ENCODE peak calls at places on chromosomes 12 and 14, in seven cellular contexts. I is CD4-positive, alpha-beta T cell; C is psoas muscle; G is caudate nucleus; W is CD8-positive, alpha-beta memory T cell; X is ovary; M is body of pancreas. H is an unnamed sample.

GRCh38 chr12:87406926-87407325 is 622.3 kb downstream of the C12orf50 start:
- DNase-seq in I (no peak), X (no peak), M (no peak), G (no peak), W (no peak), C (no peak), H (no peak)

GRCh38 chr12:89064780-89065179 is 287.5 kb downstream of the DUSP6 start:
- DNase-seq in C (no peak), X (no peak), W (no peak), G (no peak), I (no peak), M (no peak), H (no peak)

GRCh38 chr12:74689071-74689655 is 151.5 kb downstream of the ATXN7L3B start:
- DNase-seq in I (no peak), W (no peak), M (no peak), C (no peak), X (no peak), G (no peak), H (no peak)

GRCh38 chr14:83300454-83301064 is 1766.9 kb upstream of the SEL1L start:
- DNase-seq in C (no peak), X (no peak), G (no peak), I (no peak), W (no peak), M (no peak), H (no peak)

GRCh38 chr14:28751467-28752058 is 15.0 kb upstream of the FOXG1 start:
- DNase-seq in I (no peak), X (no peak), W (no peak), M (peak; percentile 49), G (no peak), C (no peak), H (no peak)

GRCh38 chr12:8483081-8483479 is 27.3 kb downstream of the CLEC6A start:
- DNase-seq in M (no peak), G (no peak), X (no peak), I (no peak), W (no peak), C (no peak), H (no peak)

GRCh38 chr12:95918194-95918993 is 24.0 kb downstream of the CCDC38 start:
- DNase-seq in X (no peak), I (peak; percentile 22), W (no peak), M (peak; percentile 65), G (no peak), C (no peak), H (no peak)

GRCh38 chr12:66548338-66549049 is 130.4 kb downstream of the GRIP1 start:
- DNase-seq in W (no peak), G (no peak), X (no peak), I (no peak), C (no peak), M (no peak), H (no peak)

GRCh38 chr14:49893309-49894213 is 679 bp downstream of the ARF6 start:
- DNase-seq in I (peak; percentile 66), X (peak; percentile 53), M (peak; percentile 61), G (peak; percentile 50), C (peak; percentile 67), W (peak; percentile 66), H (peak; percentile 52)

GRCh38 chr12:52139579-52140062 is 52.2 kb downstream of the KRT80 start:
- DNase-seq in I (no peak), M (peak; percentile 62), X (no peak), C (no peak), G (no peak), W (no peak), H (no peak)

GRCh38 chr12:123886258-123886657 is 86.4 kb downstream of the CCDC92 start:
- DNase-seq in I (no peak), C (no peak), M (no peak), G (no peak), W (no peak), X (no peak), H (no peak)

GRCh38 chr14:20658246-20658645 is 16.8 kb upstream of the OR6S1 start:
- DNase-seq in C (no peak), W (no peak), M (no peak), X (no peak), G (no peak), I (no peak), H (no peak)

GRCh38 chr12:116389990-116390655 is 112.6 kb upstream of the MED13L start:
- DNase-seq in G (no peak), C (no peak), I (no peak), X (no peak), W (no peak), M (peak; percentile 40), H (no peak)

GRCh38 chr12:8226355-8226754 is 1.1 kb downstream of the FAM90A1 start:
- DNase-seq in C (no peak), G (no peak), X (no peak), M (no peak), W (no peak), I (no peak), H (no peak)

GRCh38 chr14:61491224-61491623 is 169.8 kb downstream of the PRKCH start:
- DNase-seq in W (no peak), G (no peak), I (no peak), X (no peak), C (no peak), M (no peak), H (no peak)

GRCh38 chr12:71521125-71521524 is 81.5 kb downstream of the LGR5 start:
- DNase-seq in X (no peak), G (no peak), I (no peak), W (no peak), C (no peak), M (no peak), H (no peak)

GRCh38 chr12:131189781-131190180 is 236.1 kb downstream of the ADGRD1 start:
- DNase-seq in I (no peak), X (no peak), G (no peak), C (no peak), W (no peak), M (no peak), H (no peak)

GRCh38 chr14:80940146-80940545 is 1.4 kb downstream of the CEP128 start:
- DNase-seq in I (no peak), G (no peak), X (no peak), W (no peak), C (no peak), M (no peak), H (no peak)

GRCh38 chr14:22854963-22855724 is 16.4 kb upstream of the LRP10 start:
- DNase-seq in X (no peak), W (no peak), M (no peak), G (no peak), I (no peak), C (no peak), H (no peak)

GRCh38 chr12:53201639-53202038 is 5.4 kb downstream of the ITGB7 start:
- DNase-seq in G (no peak), C (no peak), M (no peak), I (no peak), X (no peak), W (no peak), H (no peak)

GRCh38 chr12:123032736-123033391 is 52.4 kb downstream of the ARL6IP4 start:
- DNase-seq in C (no peak), G (no peak), W (no peak), I (no peak), M (no peak), X (no peak), H (no peak)

GRCh38 chr14:73008501-73008900 is 18.4 kb downstream of the ZFYVE1 start:
- DNase-seq in I (no peak), M (no peak), G (no peak), W (no peak), C (no peak), X (no peak), H (no peak)

GRCh38 chr12:131831635-131832041 is 3.4 kb downstream of the MMP17 start:
- DNase-seq in X (peak; percentile 82), C (peak; percentile 58), W (no peak), I (no peak), G (peak; percentile 43), M (no peak), H (peak; percentile 17)

GRCh38 chr12:119988788-119989618 is at the start of gene BICDL1:
- DNase-seq in C (peak; percentile 48), I (peak; percentile 98), X (peak; percentile 23), G (peak; percentile 68), W (peak; percentile 97), M (peak; percentile 96), H (peak; percentile 52)

GRCh38 chr12:67772276-67773169 is 124.0 kb downstream of the DYRK2 start:
- DNase-seq in I (no peak), X (no peak), W (no peak), M (peak; percentile 16), G (peak; percentile 12), C (no peak), H (no peak)

GRCh38 chr14:94600148-94600545 is 12.0 kb upstream of the SERPINA3 start:
- DNase-seq in G (no peak), I (no peak), C (no peak), M (peak; percentile 64), X (peak; percentile 26), W (no peak), H (no peak)
- H3K27ac ChIP-seq in G (no peak overlapping the region), I (no peak overlapping the region), C (peak overlapping the region; percentile 65), M (peak overlapping the region; percentile 99), X (peak overlapping the region; percentile 86), W (no peak overlapping the region), H (peak overlapping the region; percentile 83)

DNA sequence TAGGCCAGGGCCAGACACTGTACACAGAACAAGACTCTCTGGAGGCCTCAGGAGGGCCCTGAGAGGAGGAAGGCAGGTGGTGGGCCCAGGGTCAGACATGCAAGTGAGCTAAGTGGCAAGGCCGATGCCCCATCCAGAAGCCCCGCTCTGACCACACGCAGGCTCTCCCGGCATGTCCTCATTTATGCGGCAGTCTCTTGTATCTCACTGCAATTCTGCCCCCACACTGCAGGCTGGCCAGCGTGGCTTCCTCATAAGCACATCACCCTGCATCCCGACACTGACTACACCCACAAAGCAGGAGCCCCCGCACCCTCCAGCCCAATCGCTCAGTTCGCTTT is 17.5 kb downstream of the SSH1 start:
- DNase-seq in X (no peak), G (no peak), I (no peak), C (no peak), W (no peak), M (no peak), H (no peak)
- H3K27ac ChIP-seq in X (no peak overlapping the region), G (peak overlapping the region; percentile 72), I (no peak overlapping the region), C (peak overlapping the region; percentile 97), W (no peak overlapping the region), M (peak overlapping the region; percentile 82), H (no peak overlapping the region)

DNA sequence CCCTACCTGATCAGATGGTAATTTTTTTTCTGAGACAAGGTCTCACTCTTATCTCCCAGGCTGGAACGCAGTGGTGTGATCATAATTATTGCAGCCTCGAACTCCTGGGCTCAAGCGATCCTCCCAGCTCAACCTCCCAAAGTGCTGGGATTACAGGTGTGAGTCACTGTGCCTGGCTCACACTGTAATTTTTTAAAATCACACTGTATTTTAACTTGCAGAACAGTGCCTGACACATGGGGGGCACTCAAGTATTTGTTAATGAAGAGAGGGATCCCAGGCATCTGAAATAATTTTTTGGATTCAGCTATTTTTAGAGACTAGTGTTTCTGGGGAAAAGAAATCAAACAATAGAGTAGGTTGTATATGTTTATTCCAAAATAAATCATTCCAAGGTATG is 21.7 kb downstream of the LIMA1 start:
- DNase-seq in C (no peak), M (no peak), X (no peak), I (no peak), G (no peak), W (no peak), H (no peak)
- H3K27ac ChIP-seq in C (no peak overlapping the region), M (no peak overlapping the region), X (no peak overlapping the region), I (no peak overlapping the region), G (no peak overlapping the region), W (no peak overlapping the region), H (no peak overlapping the region)

GRCh38 chr14:104031384-104031783 is 54.1 kb upstream of the ASPG start:
- DNase-seq in M (no peak), C (no peak), I (no peak), W (no peak), X (no peak), G (no peak), H (no peak)
- H3K27ac ChIP-seq in M (no peak overlapping the region), C (no peak overlapping the region), I (no peak overlapping the region), W (no peak overlapping the region), X (no peak overlapping the region), G (no peak overlapping the region), H (no peak overlapping the region)